ENCODE peak calls at places on chromosomes 3 and 15, in five cellular contexts. Z is fibroblast of villous mesenchyme, G is uterus, B is choroid plexus epithelial cell, X is lower lobe of right lung. V is an unnamed sample.

GRCh38 chr3:136844726-136845125 is 17.3 kb upstream of the NCK1 start:
- DNase-seq in Z (no peak), G (no peak), B (no peak), X (no peak), V (peak; percentile 64)

GRCh38 chr3:194711913-194712312 is 26.2 kb downstream of the FAM43A start:
- DNase-seq in Z (peak; percentile 93), G (no peak), B (peak; percentile 98), X (no peak), V (peak; percentile 99)

GRCh38 chr3:71816141-71816540 is 31.2 kb upstream of the PROK2 start:
- DNase-seq in Z (no peak), G (no peak), B (no peak), X (no peak), V (no peak)

GRCh38 chr3:31157028-31157694 is 262.7 kb upstream of the GADL1 start:
- DNase-seq in Z (no peak), G (no peak), B (no peak), X (no peak), V (no peak)

GRCh38 chr15:75835990-75836952 is 7.0 kb upstream of the UBE2Q2 start:
- DNase-seq in Z (no peak), G (no peak), B (no peak), X (no peak), V (no peak)

GRCh38 chr3:146044046-146044445 is 116.9 kb downstream of the PLOD2 start:
- DNase-seq in Z (no peak), G (no peak), B (peak; percentile 36), X (no peak), V (no peak)

GRCh38 chr15:70324001-70324974 is 226.6 kb upstream of the TLE3 start:
- DNase-seq in Z (peak; percentile 90), G (peak; percentile 64), B (peak; percentile 86), X (no peak), V (no peak)

GRCh38 chr3:111227216-111227615 is 155.6 kb downstream of the NECTIN3 start:
- DNase-seq in Z (peak; percentile 13), G (no peak), B (peak; percentile 57), X (no peak), V (peak; percentile 35)

GRCh38 chr15:31471731-31472430 is 145.2 kb downstream of the KLF13 start:
- DNase-seq in Z (peak; percentile 83), G (no peak), B (peak; percentile 94), X (no peak), V (peak; percentile 89)

GRCh38 chr3:126134219-126134975 is 46.0 kb downstream of the ALDH1L1 start:
- DNase-seq in Z (peak; percentile 53), G (peak; percentile 70), B (peak; percentile 62), X (peak; percentile 63), V (peak; percentile 61)

GRCh38 chr3:161222662-161223061 is 1.6 kb downstream of the NMD3 start:
- DNase-seq in Z (peak; percentile 31), G (no peak), B (peak; percentile 17), X (no peak), V (peak; percentile 46)

GRCh38 chr3:185405664-185406063 is 42.7 kb downstream of the MAP3K13 start:
- DNase-seq in Z (no peak), G (no peak), B (no peak), X (no peak), V (no peak)

GRCh38 chr3:111761309-111761795 is 97.7 kb upstream of the PHLDB2 start:
- DNase-seq in Z (peak; percentile 86), G (no peak), B (peak; percentile 87), X (no peak), V (peak; percentile 59)

GRCh38 chr3:179038216-179038898 is 33.3 kb downstream of the ZMAT3 start:
- DNase-seq in Z (no peak), G (no peak), B (no peak), X (no peak), V (no peak)

GRCh38 chr3:15646924-15647511 is 45.5 kb downstream of the BTD start:
- DNase-seq in Z (peak; percentile 100), G (peak; percentile 67), B (peak; percentile 96), X (no peak), V (peak; percentile 98)

GRCh38 chr3:105511031-105511430 is 144.3 kb downstream of the ALCAM start:
- DNase-seq in Z (no peak), G (no peak), B (no peak), X (no peak), V (no peak)

GRCh38 chr15:40764766-40765136 is 883 bp downstream of the GCHFR start:
- DNase-seq in Z (no peak), G (no peak), B (peak; percentile 20), X (no peak), V (no peak)

GRCh38 chr15:40762919-40763800 is 708 bp upstream of the GCHFR start:
- DNase-seq in Z (peak; percentile 54), G (peak; percentile 71), B (peak; percentile 53), X (peak; percentile 85), V (peak; percentile 50)

GRCh38 chr15:40766194-40766830 is 2.4 kb downstream of the GCHFR start:
- DNase-seq in Z (no peak), G (no peak), B (no peak), X (peak; percentile 31), V (no peak)

GRCh38 chr15:40766906-40767837 is 2.6 kb upstream of the C15orf62 start:
- DNase-seq in Z (no peak), G (no peak), B (peak; percentile 74), X (peak; percentile 39), V (peak; percentile 39)

GRCh38 chr15:40763801-40764765 is at the start of gene GCHFR:
- DNase-seq in Z (peak; percentile 66), G (peak; percentile 80), B (peak; percentile 62), X (peak; percentile 89), V (peak; percentile 59)
- TF ChIP-seq CTCF in Z (peak; percentile 32), G (peak; percentile 49), B (peak; percentile 22), X (peak; percentile 58), V (peak; percentile 10)

DNA sequence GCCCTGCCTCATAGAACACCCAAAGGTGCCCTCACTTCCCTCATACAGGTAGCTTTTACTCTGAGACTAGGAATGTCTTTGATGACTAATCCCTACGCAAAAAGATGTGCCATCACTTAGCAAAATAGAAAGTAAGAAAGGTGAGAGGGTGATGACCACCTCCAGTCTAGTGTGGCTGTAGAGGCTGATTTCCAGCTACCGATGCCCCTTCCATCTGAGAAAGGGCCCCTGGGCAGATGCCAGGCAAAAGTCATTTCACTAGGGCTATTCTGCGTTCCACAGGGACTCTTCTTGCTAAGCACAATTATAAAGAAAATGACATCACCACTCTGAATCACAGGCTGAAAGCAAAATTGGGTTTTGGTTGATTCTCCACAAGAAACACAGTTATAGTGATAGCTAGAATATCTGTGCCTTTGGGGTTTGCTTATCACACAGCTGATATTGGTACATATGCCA is 77.4 kb downstream of the RBPMS2 start:
- DNase-seq in Z (no peak), G (no peak), B (peak; percentile 19), X (no peak), V (no peak)
- H3K4me3 ChIP-seq in Z (no peak overlapping the region), G (no peak overlapping the region), B (no peak overlapping the region), X (no peak overlapping the region), V (no peak overlapping the region)

GRCh38 chr3:11832964-11833621 is 13.6 kb downstream of the TAMM41 start:
- DNase-seq in Z (no peak), G (no peak), B (peak; percentile 58), X (no peak), V (peak; percentile 34)

DNA sequence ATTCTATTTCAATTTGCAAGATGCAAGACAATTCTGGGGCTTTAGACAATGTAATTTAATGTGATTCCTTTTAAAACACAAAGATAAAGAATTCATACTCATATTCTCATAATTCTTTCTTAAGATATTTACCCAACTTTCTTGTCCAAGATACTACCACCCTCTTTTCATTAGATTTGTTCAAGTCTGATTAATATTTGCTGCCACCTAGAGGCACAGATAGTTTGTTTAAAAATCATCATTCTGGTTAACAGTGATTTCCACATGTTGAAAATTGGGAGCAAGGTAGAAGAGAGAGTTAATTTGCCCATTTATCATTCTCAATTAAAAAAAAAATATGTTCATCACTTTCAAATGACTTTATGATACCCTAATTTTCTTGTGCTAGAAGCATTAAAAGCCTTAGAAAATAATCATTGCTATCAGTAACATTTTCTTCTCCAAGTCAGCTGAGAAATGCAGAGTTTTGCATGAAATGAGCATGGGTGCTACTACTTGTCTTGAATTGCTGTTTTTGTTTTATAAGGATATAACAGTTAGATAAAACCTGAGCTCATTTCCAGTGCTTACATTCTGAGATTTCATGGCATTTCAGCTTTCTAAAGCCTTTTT is 11.6 kb downstream of the TAMM41 start:
- DNase-seq in Z (peak; percentile 45), G (no peak), B (peak; percentile 67), X (no peak), V (peak; percentile 61)
- TF ChIP-seq CTCF in Z (peak; percentile 58), G (peak; percentile 45), B (no peak), X (peak; percentile 35), V (peak; percentile 53)

GRCh38 chr15:85621096-85621495 is 173.6 kb downstream of the KLHL25 start:
- DNase-seq in Z (no peak), G (no peak), B (no peak), X (no peak), V (no peak)
- H3K4me3 ChIP-seq in Z (peak overlapping the region; percentile 60), G (peak overlapping the region; percentile 76), B (peak overlapping the region; percentile 64), X (peak overlapping the region; percentile 54), V (peak overlapping the region; percentile 66)